ENCODE peak calls at places on chromosome 22, in six cellular contexts. M, T, E, K, B and U are unnamed samples.

GRCh38 chr22:42440728-42441127 is 8.5 kb upstream of the NFAM1 start:
- DNase-seq in M (no peak), T (no peak), E (no peak), K (no peak), B (no peak), U (no peak)

GRCh38 chr22:37636186-37636948 is 3.1 kb upstream of the SH3BP1 start:
- DNase-seq in M (no peak), T (peak), E (no peak), K (no peak), B (peak), U (peak)

GRCh38 chr22:32411388-32411787 is 659 bp downstream of the RTCB start:
- DNase-seq in M (no peak), T (no peak), E (no peak), K (no peak), B (peak), U (no peak)

GRCh38 chr22:24587948-24588347 is 4.9 kb downstream of the LRRC75B start:
- DNase-seq in M (no peak), T (no peak), E (no peak), K (no peak), B (no peak), U (no peak)

GRCh38 chr22:50222508-50222907 is 21.7 kb downstream of the SELENOO start:
- DNase-seq in M (no peak), T (no peak), E (no peak), K (peak), B (no peak), U (no peak)

GRCh38 chr22:28402539-28402938 is 277.1 kb downstream of the TTC28 start:
- DNase-seq in M (no peak), T (no peak), E (no peak), K (no peak), B (no peak), U (no peak)

GRCh38 chr22:39427751-39428596 is 28.4 kb downstream of the TAB1 start:
- DNase-seq in M (no peak), T (no peak), E (no peak), K (no peak), B (no peak), U (no peak)

GRCh38 chr22:43407591-43407990 is 4.2 kb upstream of the MPPED1 start:
- DNase-seq in M (no peak), T (no peak), E (no peak), K (no peak), B (no peak), U (no peak)

GRCh38 chr22:42214625-42215415 is 55.6 kb downstream of the TCF20 start:
- DNase-seq in M (no peak), T (no peak), E (no peak), K (no peak), B (no peak), U (no peak)

GRCh38 chr22:50483556-50483955 is 2.2 kb downstream of the ADM2 start:
- DNase-seq in M (no peak), T (no peak), E (no peak), K (peak), B (no peak), U (no peak)

GRCh38 chr22:37803636-37804371 is 3.9 kb upstream of the GCAT start:
- DNase-seq in M (no peak), T (no peak), E (no peak), K (no peak), B (no peak), U (no peak)

GRCh38 chr22:29167032-29167911 is 38.4 kb upstream of the EMID1 start:
- DNase-seq in M (no peak), T (peak), E (no peak), K (peak), B (peak), U (peak)

GRCh38 chr22:23783496-23784167 is 3.1 kb upstream of the SMARCB1 start:
- DNase-seq in M (no peak), T (no peak), E (no peak), K (no peak), B (no peak), U (no peak)

GRCh38 chr22:21917206-21917958 is 35.3 kb downstream of the PPM1F start:
- DNase-seq in M (no peak), T (no peak), E (no peak), K (no peak), B (no peak), U (no peak)

GRCh38 chr22:20750461-20751184 is 23.3 kb upstream of the SERPIND1 start:
- DNase-seq in M (no peak), T (peak), E (peak), K (peak), B (no peak), U (no peak)

GRCh38 chr22:37187552-37187890 is 526 bp downstream of the C1QTNF6 start:
- DNase-seq in M (no peak), T (no peak), E (no peak), K (no peak), B (no peak), U (no peak)

GRCh38 chr22:42007922-42008321 is 9.3 kb downstream of the WBP2NL start:
- DNase-seq in M (no peak), T (no peak), E (no peak), K (no peak), B (no peak), U (no peak)

GRCh38 chr22:31951201-31952093 is 7.1 kb downstream of the YWHAH start:
- DNase-seq in M (no peak), T (no peak), E (no peak), K (no peak), B (no peak), U (no peak)

GRCh38 chr22:39284142-39284980 is 35.1 kb downstream of the RPL3 start:
- DNase-seq in M (no peak), T (no peak), E (no peak), K (no peak), B (no peak), U (no peak)

GRCh38 chr22:30872282-30873041 is 96.1 kb downstream of the MORC2 start:
- DNase-seq in M (no peak), T (no peak), E (no peak), K (peak), B (no peak), U (no peak)

GRCh38 chr22:19448076-19448607 is 631 bp upstream of the C22orf39 start:
- DNase-seq in M (no peak), T (no peak), E (no peak), K (peak), B (peak), U (peak)

GRCh38 chr22:17919276-17920144 is 104.9 kb downstream of the MICAL3 start:
- DNase-seq in M (no peak), T (no peak), E (no peak), K (peak), B (no peak), U (no peak)

GRCh38 chr22:42022162-42022847 is 23.7 kb downstream of the WBP2NL start:
- DNase-seq in M (no peak), T (peak), E (no peak), K (no peak), B (peak), U (peak)

GRCh38 chr22:30605449-30606110 is 1.4 kb upstream of the TCN2 start:
- DNase-seq in M (peak), T (peak), E (no peak), K (no peak), B (peak), U (peak)

GRCh38 chr22:45263790-45264269 is 20.9 kb upstream of the UPK3A start:
- DNase-seq in M (no peak), T (peak), E (peak), K (peak), B (no peak), U (no peak)

GRCh38 chr22:45001653-45002052 is 8.2 kb downstream of the PHF21B start:
- DNase-seq in M (no peak), T (no peak), E (no peak), K (no peak), B (no peak), U (no peak)

GRCh38 chr22:37542959-37543358 is 17.3 kb upstream of the CDC42EP1 start:
- DNase-seq in M (no peak), T (no peak), E (no peak), K (no peak), B (no peak), U (no peak)

GRCh38 chr22:41425704-41426365 is 20.8 kb downstream of the TOB2 start:
- DNase-seq in M (no peak), T (no peak), E (no peak), K (no peak), B (peak), U (peak)

GRCh38 chr22:45562537-45563361 is 60.1 kb downstream of the FBLN1 start:
- DNase-seq in M (no peak), T (no peak), E (no peak), K (no peak), B (no peak), U (no peak)

GRCh38 chr22:39457546-39458442 is 982 bp downstream of the MGAT3 start:
- DNase-seq in M (no peak), T (no peak), E (no peak), K (no peak), B (no peak), U (no peak)

GRCh38 chr22:37631448-37632173 is 7.9 kb upstream of the SH3BP1 start:
- DNase-seq in M (no peak), T (no peak), E (no peak), K (no peak), B (peak), U (peak)

GRCh38 chr22:17785185-17786184 is 11.2 kb upstream of the BID start:
- DNase-seq in M (peak), T (peak), E (no peak), K (peak), B (peak), U (peak)

GRCh38 chr22:46036558-46037408 is 59.8 kb upstream of the WNT7B start:
- DNase-seq in M (no peak), T (no peak), E (no peak), K (peak), B (peak), U (peak)

GRCh38 chr22:21688341-21688705 is 22.5 kb downstream of the PPIL2 start:
- DNase-seq in M (no peak), T (no peak), E (no peak), K (no peak), B (no peak), U (no peak)